ENCODE peak calls at places on chromosomes 13 and 19, in six cellular contexts. G, A, R, Z, H and S are unnamed samples.

GRCh38 chr19:45774765-45775164 is 5.7 kb upstream of the SIX5 start:
- DNase-seq in A (peak), R (no peak), H (peak), Z (peak), G (no peak), S (peak)

GRCh38 chr13:114024603-114025431 is 50.9 kb upstream of the C13orf46 start:
- DNase-seq in Z (no peak), H (no peak), R (no peak), G (no peak), A (no peak), S (no peak)

GRCh38 chr13:97257800-97258799 is 36.0 kb downstream of the MBNL2 start:
- DNase-seq in R (peak), Z (no peak), A (peak), H (peak), G (peak), S (peak)

GRCh38 chr13:94656766-94657165 is 55.1 kb downstream of the GPR180 start:
- DNase-seq in Z (no peak), G (peak), H (no peak), R (no peak), A (no peak), S (peak)

GRCh38 chr13:76597868-76598267 is 288.3 kb downstream of the KCTD12 start:
- DNase-seq in G (no peak), A (no peak), R (no peak), H (no peak), Z (no peak), S (no peak)

GRCh38 chr19:6108721-6109633 is 1.3 kb downstream of the RFX2 start:
- DNase-seq in H (no peak), G (no peak), A (peak), Z (no peak), R (peak), S (peak)

GRCh38 chr19:19579533-19580361 is 38.7 kb downstream of the PBX4 start:
- DNase-seq in H (no peak), R (no peak), Z (no peak), G (no peak), A (no peak), S (no peak)

GRCh38 chr13:21243045-21243842 is 66.8 kb downstream of the MRPL57 start:
- DNase-seq in Z (no peak), A (no peak), R (no peak), G (no peak), H (no peak), S (no peak)

GRCh38 chr19:22331521-22331920 is 45.3 kb downstream of the ZNF729 start:
- DNase-seq in R (no peak), H (no peak), Z (no peak), G (no peak), A (no peak), S (no peak)

GRCh38 chr19:39307233-39307821 is 11.1 kb downstream of the IFNL1 start:
- DNase-seq in R (peak), A (peak), Z (no peak), H (no peak), G (no peak), S (peak)

GRCh38 chr19:47509973-47510372 is 4.9 kb downstream of the NAPA start:
- DNase-seq in R (no peak), G (no peak), H (no peak), A (no peak), Z (no peak), S (no peak)

GRCh38 chr13:45809810-45810394 is 41.7 kb downstream of the SIAH3 start:
- DNase-seq in H (no peak), Z (no peak), A (no peak), G (no peak), R (no peak), S (no peak)

GRCh38 chr19:15107056-15108010 is at the start of gene SYDE1:
- DNase-seq in G (no peak), Z (no peak), R (peak), H (peak), A (peak), S (peak)

GRCh38 chr13:110641055-110642015 is 26.0 kb downstream of the NAXD start:
- DNase-seq in R (no peak), Z (no peak), H (no peak), G (no peak), A (no peak), S (no peak)

GRCh38 chr19:47152632-47153031 is 22.0 kb downstream of the SAE1 start:
- DNase-seq in H (no peak), R (no peak), G (no peak), Z (no peak), A (no peak), S (no peak)

GRCh38 chr19:56141416-56141992 is 417 bp downstream of the ZNF444 start:
- DNase-seq in Z (no peak), H (no peak), G (no peak), R (no peak), A (no peak), S (peak)

GRCh38 chr19:49643466-49643865 is 1.5 kb downstream of the SCAF1 start:
- DNase-seq in A (no peak), H (no peak), G (no peak), R (peak), Z (no peak), S (no peak)

GRCh38 chr19:15417699-15418098 is 1.1 kb downstream of the AKAP8L start:
- DNase-seq in G (no peak), A (no peak), H (no peak), Z (no peak), R (no peak), S (no peak)

GRCh38 chr13:30766957-30767603 is 31.7 kb downstream of the ALOX5AP start:
- DNase-seq in A (no peak), Z (no peak), H (no peak), G (peak), R (no peak), S (no peak)

GRCh38 chr19:46216612-46217011 is 12.9 kb upstream of the IGFL1 start:
- DNase-seq in G (no peak), Z (no peak), R (no peak), A (no peak), H (no peak), S (no peak)

GRCh38 chr19:2815923-2816322 is 3.7 kb upstream of the ZNF554 start:
- DNase-seq in R (no peak), Z (no peak), A (no peak), G (no peak), H (no peak), S (no peak)

GRCh38 chr13:114081761-114082681 is 50.4 kb downstream of the RASA3 start:
- DNase-seq in A (peak), G (no peak), Z (no peak), H (no peak), R (no peak), S (no peak)

GRCh38 chr13:29543230-29544215 is 52.0 kb downstream of the SLC7A1 start:
- DNase-seq in G (peak), A (no peak), H (peak), Z (peak), R (no peak), S (peak)

GRCh38 chr19:47094557-47095517 is 18.7 kb downstream of the ZC3H4 start:
- DNase-seq in G (no peak), R (no peak), A (no peak), Z (no peak), H (peak), S (no peak)

GRCh38 chr19:35284153-35285140 is 2.1 kb downstream of the HAMP start:
- DNase-seq in Z (no peak), A (no peak), G (no peak), R (no peak), H (peak), S (peak)

GRCh38 chr19:50496189-50497029 is 14.6 kb downstream of the JOSD2 start:
- DNase-seq in H (peak), R (no peak), G (no peak), A (peak), Z (no peak), S (peak)

GRCh38 chr19:41928754-41929535 is 696 bp upstream of the ERFL start:
- DNase-seq in R (peak), Z (no peak), A (no peak), G (no peak), H (no peak), S (no peak)

GRCh38 chr19:13164370-13165090 is 14.3 kb downstream of the IER2 start:
- DNase-seq in H (peak), Z (peak), A (peak), R (no peak), G (no peak), S (peak)

GRCh38 chr13:84574851-84575250 is 692.6 kb upstream of the SLITRK1 start:
- DNase-seq in A (no peak), R (no peak), G (no peak), H (no peak), Z (no peak), S (no peak)

GRCh38 chr13:43835701-43836100 is 43.8 kb downstream of the CCDC122 start:
- DNase-seq in G (no peak), H (no peak), A (no peak), R (no peak), Z (no peak), S (no peak)

GRCh38 chr13:110123041-110123809 is 183.7 kb downstream of the COL4A1 start:
- DNase-seq in A (no peak), Z (no peak), R (no peak), G (no peak), H (no peak), S (no peak)

GRCh38 chr13:101453784-101454201 is 1.3 kb downstream of the ITGBL1 start:
- DNase-seq in Z (no peak), G (no peak), H (no peak), R (no peak), A (peak), S (peak)

GRCh38 chr13:44394649-44395048 is 21.0 kb downstream of the SERP2 start:
- DNase-seq in A (no peak), R (no peak), G (no peak), H (no peak), Z (no peak), S (no peak)

GRCh38 chr13:37708101-37708500 is 109.5 kb upstream of the POSTN start:
- DNase-seq in A (no peak), Z (no peak), H (no peak), G (no peak), R (no peak), S (no peak)

GRCh38 chr13:37706041-37706440 is 107.5 kb upstream of the POSTN start:
- DNase-seq in A (no peak), Z (no peak), H (no peak), R (no peak), G (no peak), S (no peak)

GRCh38 chr13:37709318-37709717 is 110.8 kb upstream of the POSTN start:
- DNase-seq in H (no peak), G (no peak), R (no peak), Z (no peak), A (no peak), S (no peak)
- TF ChIP-seq CREB1 in H (no peak), G (no peak), R (no peak), Z (no peak), A (no peak), S (no peak)

DNA sequence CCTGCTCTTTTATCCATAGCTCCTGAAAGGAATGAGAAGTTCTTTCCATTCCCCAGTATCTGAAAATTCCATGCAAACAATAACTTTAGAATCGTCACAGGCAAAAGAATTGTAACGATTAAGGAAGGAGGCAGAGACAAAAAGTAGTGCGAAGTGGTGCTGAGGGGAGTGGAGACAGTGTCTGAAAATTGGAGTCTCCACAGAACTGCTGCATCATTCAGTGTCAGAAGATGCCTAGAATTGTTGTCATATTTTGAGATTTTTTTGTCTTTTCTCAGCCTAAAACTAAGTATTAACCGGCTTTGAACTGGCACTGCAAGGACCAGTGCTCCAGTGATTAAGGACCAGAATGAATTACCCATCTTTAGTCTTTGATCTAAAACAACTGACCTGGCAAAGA is 293.5 kb downstream of the EFNB2 start:
- DNase-seq in Z (no peak), H (no peak), A (no peak), G (no peak), R (no peak), S (no peak)
- TF ChIP-seq CREB1 in Z (no peak), H (no peak), A (no peak), G (no peak), R (no peak), S (no peak)

DNA sequence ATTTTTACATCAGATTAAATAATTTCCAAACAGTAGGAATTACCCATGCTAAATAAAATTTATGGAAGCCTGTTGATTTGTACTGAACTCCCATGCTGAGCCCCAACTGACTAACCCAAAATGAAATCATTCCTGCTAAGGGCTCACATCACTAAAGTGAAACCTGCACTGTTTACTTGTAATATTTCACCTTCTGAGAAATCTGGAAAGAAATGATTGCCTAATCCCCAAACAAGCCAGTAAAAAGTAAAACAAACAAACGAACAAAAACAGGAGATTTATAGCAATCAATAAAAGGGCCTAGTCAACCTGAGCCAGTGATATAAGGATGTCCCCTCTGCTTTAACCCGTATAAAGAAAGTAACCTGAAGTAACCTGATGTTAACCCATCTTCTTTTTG is 1599.8 kb downstream of the OLFM4 start:
- DNase-seq in Z (no peak), G (no peak), H (no peak), A (no peak), R (no peak), S (no peak)
- TF ChIP-seq CREB1 in Z (no peak), G (no peak), H (no peak), A (no peak), R (no peak), S (no peak)

GRCh38 chr19:7348587-7349230 is at the start of gene ARHGEF18:
- DNase-seq in G (peak), Z (no peak), R (no peak), A (no peak), H (no peak), S (no peak)
- TF ChIP-seq CREB1 in G (peak), Z (no peak), R (no peak), A (no peak), H (no peak), S (no peak)

GRCh38 chr13:34344761-34345600 is 527.0 kb downstream of the RFC3 start:
- DNase-seq in Z (no peak), G (no peak), A (no peak), H (no peak), R (no peak), S (no peak)
- TF ChIP-seq CREB1 in Z (no peak), G (no peak), A (no peak), H (no peak), R (no peak), S (no peak)

DNA sequence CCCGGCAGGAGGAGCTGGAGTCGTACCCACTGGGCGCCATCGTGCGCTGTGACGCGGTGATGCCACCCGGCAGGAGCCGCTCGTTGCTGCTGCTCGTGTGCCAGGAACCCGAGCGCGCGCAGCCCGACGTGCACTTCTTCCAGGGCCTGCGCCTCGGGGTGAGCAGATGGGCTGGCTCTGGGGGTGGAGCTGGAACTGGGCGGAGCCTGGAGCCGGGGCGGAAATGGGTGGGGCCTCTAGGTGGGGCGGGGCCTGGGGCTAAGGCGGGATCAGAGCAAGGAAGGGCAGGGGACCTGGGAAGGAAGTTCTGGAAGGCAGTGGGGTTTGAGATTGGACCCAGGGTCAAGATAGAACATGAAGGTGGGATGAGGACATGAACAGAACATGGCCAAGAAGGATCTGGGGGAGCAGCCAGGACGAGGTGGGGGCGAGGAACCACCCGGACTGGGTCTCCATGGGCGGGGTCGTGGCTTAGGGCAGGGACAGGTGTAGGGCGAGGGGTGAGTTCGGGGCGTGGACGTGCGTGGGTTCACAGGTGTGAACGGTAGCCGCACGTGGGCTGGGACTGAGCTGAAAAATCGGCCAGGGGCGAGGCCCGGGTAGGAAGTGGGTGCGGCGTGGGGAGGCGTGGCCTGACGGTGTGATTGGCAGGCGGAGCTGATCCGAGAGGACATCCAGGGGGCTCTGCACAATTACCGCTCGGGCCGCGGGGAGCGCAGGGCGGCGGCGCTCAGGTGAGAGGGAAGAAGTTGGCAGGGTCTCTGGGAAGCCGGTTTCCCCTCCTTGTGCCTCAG is 4.6 kb downstream of the EPS8L1 start:
- DNase-seq in G (no peak), H (peak), R (peak), Z (no peak), A (peak), S (peak)
- TF ChIP-seq CREB1 in G (no peak), H (no peak), R (no peak), Z (no peak), A (peak), S (no peak)